ENCODE peak calls at places on chromosomes 3 and 15, in ten cellular contexts. One of them, this sample, is unnamed.

GRCh38 chr3:153293222-153293621 is 131.2 kb downstream of the RAP2B start:
- DNase-seq in PC-3: peak
- DNase-seq in A549: no peak
- DNase-seq in foreskin keratinocyte: peak
- DNase-seq in H1: no peak
- DNase-seq in right atrium auricular region: no peak
- DNase-seq in A673: no peak
- DNase-seq in vagina: no peak
- DNase-seq in endothelial cell: no peak
- DNase-seq in body of pancreas: no peak
- DNase-seq in this sample: no peak

GRCh38 chr3:38117748-38118420 is 19.0 kb downstream of the ACAA1 start:
- DNase-seq in PC-3: peak
- DNase-seq in A549: peak
- DNase-seq in foreskin keratinocyte: peak
- DNase-seq in H1: no peak
- DNase-seq in right atrium auricular region: peak
- DNase-seq in A673: peak
- DNase-seq in vagina: no peak
- DNase-seq in endothelial cell: peak
- DNase-seq in body of pancreas: peak
- DNase-seq in this sample: no peak

GRCh38 chr3:35598804-35599203 is 40.5 kb upstream of the ARPP21 start:
- DNase-seq in PC-3: no peak
- DNase-seq in A549: no peak
- DNase-seq in foreskin keratinocyte: no peak
- DNase-seq in H1: no peak
- DNase-seq in right atrium auricular region: no peak
- DNase-seq in A673: no peak
- DNase-seq in vagina: no peak
- DNase-seq in endothelial cell: no peak
- DNase-seq in body of pancreas: no peak
- DNase-seq in this sample: no peak

GRCh38 chr3:193865339-193865738 is 270.6 kb upstream of the HES1 start:
- DNase-seq in PC-3: no peak
- DNase-seq in A549: no peak
- DNase-seq in foreskin keratinocyte: no peak
- DNase-seq in H1: no peak
- DNase-seq in right atrium auricular region: no peak
- DNase-seq in A673: no peak
- DNase-seq in vagina: no peak
- DNase-seq in endothelial cell: no peak
- DNase-seq in body of pancreas: no peak
- DNase-seq in this sample: no peak

GRCh38 chr15:100983221-100983620 is 64.1 kb downstream of the LRRK1 start:
- DNase-seq in PC-3: no peak
- DNase-seq in A549: no peak
- DNase-seq in foreskin keratinocyte: no peak
- DNase-seq in H1: no peak
- DNase-seq in right atrium auricular region: no peak
- DNase-seq in A673: no peak
- DNase-seq in vagina: no peak
- DNase-seq in endothelial cell: no peak
- DNase-seq in body of pancreas: no peak
- DNase-seq in this sample: no peak

GRCh38 chr3:178302966-178303930 is 233.0 kb upstream of the KCNMB2 start:
- DNase-seq in PC-3: peak
- DNase-seq in A549: no peak
- DNase-seq in foreskin keratinocyte: no peak
- DNase-seq in H1: no peak
- DNase-seq in right atrium auricular region: no peak
- DNase-seq in A673: no peak
- DNase-seq in vagina: no peak
- DNase-seq in endothelial cell: no peak
- DNase-seq in body of pancreas: no peak
- DNase-seq in this sample: no peak

GRCh38 chr3:40452562-40452875 is 4.6 kb upstream of the RPL14 start:
- DNase-seq in PC-3: no peak
- DNase-seq in A549: no peak
- DNase-seq in foreskin keratinocyte: no peak
- DNase-seq in H1: no peak
- DNase-seq in right atrium auricular region: no peak
- DNase-seq in A673: no peak
- DNase-seq in vagina: no peak
- DNase-seq in endothelial cell: no peak
- DNase-seq in body of pancreas: no peak
- DNase-seq in this sample: no peak

GRCh38 chr3:120436523-120437050 is 14.2 kb downstream of the FSTL1 start:
- DNase-seq in PC-3: no peak
- DNase-seq in A549: no peak
- DNase-seq in foreskin keratinocyte: no peak
- DNase-seq in H1: no peak
- DNase-seq in right atrium auricular region: no peak
- DNase-seq in A673: no peak
- DNase-seq in vagina: no peak
- DNase-seq in endothelial cell: no peak
- DNase-seq in body of pancreas: no peak
- DNase-seq in this sample: peak

DNA sequence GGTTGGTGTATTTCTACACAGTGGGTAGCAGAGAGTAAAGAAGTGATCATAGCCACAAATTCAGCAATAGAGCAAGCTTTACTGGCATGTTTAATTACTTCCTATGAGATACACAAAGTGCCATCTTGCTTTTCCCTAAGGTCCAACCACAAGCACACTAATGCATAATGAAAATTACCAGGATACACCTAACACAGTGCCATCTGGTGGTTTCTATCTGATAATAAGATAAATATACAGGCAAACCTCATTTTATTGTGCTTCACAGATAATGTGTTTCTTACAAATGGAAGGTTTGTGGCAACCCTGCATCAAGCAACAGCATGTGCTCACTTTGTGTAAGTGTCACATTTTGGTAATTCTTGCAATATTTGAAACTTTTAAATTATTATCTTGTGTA is 223.0 kb downstream of the NSUN3 start:
- DNase-seq in PC-3: peak
- DNase-seq in A549: no peak
- DNase-seq in foreskin keratinocyte: peak
- DNase-seq in H1: no peak
- DNase-seq in right atrium auricular region: no peak
- DNase-seq in A673: peak
- DNase-seq in vagina: no peak
- DNase-seq in endothelial cell: no peak
- DNase-seq in body of pancreas: no peak
- DNase-seq in this sample: no peak
- TF ChIP-seq CTCF in PC-3: peak
- TF ChIP-seq CTCF in A549: peak
- TF ChIP-seq CTCF in foreskin keratinocyte: peak
- TF ChIP-seq CTCF in H1: no peak
- TF ChIP-seq CTCF in right atrium auricular region: no peak
- TF ChIP-seq CTCF in A673: peak
- TF ChIP-seq CTCF in vagina: no peak
- TF ChIP-seq CTCF in endothelial cell: no peak
- TF ChIP-seq CTCF in body of pancreas: no peak
- TF ChIP-seq CTCF in this sample: no peak

GRCh38 chr15:41930221-41930866 is 36.5 kb upstream of the SPTBN5 start:
- DNase-seq in PC-3: peak
- DNase-seq in A549: peak
- DNase-seq in foreskin keratinocyte: peak
- DNase-seq in H1: no peak
- DNase-seq in right atrium auricular region: peak
- DNase-seq in A673: peak
- DNase-seq in vagina: no peak
- DNase-seq in endothelial cell: no peak
- DNase-seq in body of pancreas: peak
- DNase-seq in this sample: peak
- TF ChIP-seq CTCF in PC-3: no peak
- TF ChIP-seq CTCF in A549: peak
- TF ChIP-seq CTCF in foreskin keratinocyte: peak
- TF ChIP-seq CTCF in H1: no peak
- TF ChIP-seq CTCF in right atrium auricular region: no peak
- TF ChIP-seq CTCF in A673: no peak
- TF ChIP-seq CTCF in vagina: no peak
- TF ChIP-seq CTCF in endothelial cell: no peak
- TF ChIP-seq CTCF in body of pancreas: peak
- TF ChIP-seq CTCF in this sample: peak

DNA sequence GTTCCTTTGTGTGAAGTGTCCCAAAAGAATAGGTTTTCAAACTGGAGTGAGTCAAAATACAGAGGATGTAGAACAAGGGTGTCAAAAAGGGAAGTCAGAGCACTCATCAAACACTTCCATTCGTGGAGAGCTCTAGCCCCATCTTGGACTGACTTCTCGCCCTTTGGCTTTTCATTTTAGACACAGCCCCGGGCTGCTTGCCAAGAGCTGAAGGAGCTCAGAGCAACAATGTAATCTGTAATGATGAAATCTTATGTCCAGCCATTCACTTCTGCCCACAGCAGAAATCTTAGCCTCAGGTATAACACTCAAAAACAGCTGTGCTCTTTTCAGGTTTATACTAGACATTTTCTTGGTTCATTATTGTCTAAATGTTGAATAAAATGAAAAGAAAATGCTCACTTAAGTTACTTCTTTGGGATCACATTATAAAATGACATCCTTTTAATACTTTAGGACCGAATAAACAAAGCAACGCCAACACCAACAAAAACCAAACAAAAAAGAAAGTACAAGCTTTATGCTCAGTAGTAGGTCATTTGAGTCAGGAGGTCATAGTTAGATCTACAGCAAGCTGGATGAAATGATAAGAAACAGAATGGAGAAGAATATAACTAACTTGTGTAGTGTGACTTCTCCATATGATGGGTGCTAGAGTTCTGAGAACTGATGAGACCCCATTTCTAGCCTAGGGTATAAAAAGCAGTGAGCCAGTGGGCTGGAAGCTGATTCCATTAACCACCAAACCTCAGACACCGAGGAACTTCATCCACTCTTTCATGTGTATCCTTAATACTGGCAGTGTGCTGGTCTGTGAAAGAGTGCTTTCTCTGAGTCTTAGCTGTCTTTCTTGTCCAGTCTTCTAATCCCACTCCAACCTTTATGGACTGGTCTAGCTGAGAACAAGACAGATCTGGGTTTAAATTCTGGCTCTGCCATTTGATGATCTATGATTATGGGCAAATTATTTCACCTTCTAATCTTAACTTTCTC is 131.8 kb upstream of the SLC7A14 start:
- DNase-seq in PC-3: peak
- DNase-seq in A549: no peak
- DNase-seq in foreskin keratinocyte: no peak
- DNase-seq in H1: no peak
- DNase-seq in right atrium auricular region: peak
- DNase-seq in A673: no peak
- DNase-seq in vagina: no peak
- DNase-seq in endothelial cell: no peak
- DNase-seq in body of pancreas: no peak
- DNase-seq in this sample: no peak
- TF ChIP-seq CTCF in PC-3: no peak
- TF ChIP-seq CTCF in A549: no peak
- TF ChIP-seq CTCF in foreskin keratinocyte: no peak
- TF ChIP-seq CTCF in H1: no peak
- TF ChIP-seq CTCF in right atrium auricular region: no peak
- TF ChIP-seq CTCF in A673: no peak
- TF ChIP-seq CTCF in vagina: no peak
- TF ChIP-seq CTCF in endothelial cell: no peak
- TF ChIP-seq CTCF in body of pancreas: no peak
- TF ChIP-seq CTCF in this sample: no peak

GRCh38 chr3:54240-54639 is 142.3 kb upstream of the CHL1 start:
- DNase-seq in PC-3: no peak
- DNase-seq in A549: no peak
- DNase-seq in foreskin keratinocyte: no peak
- DNase-seq in H1: no peak
- DNase-seq in right atrium auricular region: no peak
- DNase-seq in A673: no peak
- DNase-seq in vagina: no peak
- DNase-seq in endothelial cell: no peak
- DNase-seq in body of pancreas: no peak
- DNase-seq in this sample: no peak
- TF ChIP-seq CTCF in PC-3: no peak
- TF ChIP-seq CTCF in A549: no peak
- TF ChIP-seq CTCF in foreskin keratinocyte: no peak
- TF ChIP-seq CTCF in H1: peak
- TF ChIP-seq CTCF in right atrium auricular region: no peak
- TF ChIP-seq CTCF in A673: no peak
- TF ChIP-seq CTCF in vagina: no peak
- TF ChIP-seq CTCF in endothelial cell: no peak
- TF ChIP-seq CTCF in body of pancreas: no peak
- TF ChIP-seq CTCF in this sample: no peak

GRCh38 chr3:11655188-11655928 is 11.6 kb upstream of the VGLL4 start:
- DNase-seq in PC-3: peak
- DNase-seq in A549: peak
- DNase-seq in foreskin keratinocyte: no peak
- DNase-seq in H1: no peak
- DNase-seq in right atrium auricular region: no peak
- DNase-seq in A673: peak
- DNase-seq in vagina: peak
- DNase-seq in endothelial cell: no peak
- DNase-seq in body of pancreas: no peak
- DNase-seq in this sample: peak
- TF ChIP-seq CTCF in PC-3: peak
- TF ChIP-seq CTCF in A549: peak
- TF ChIP-seq CTCF in foreskin keratinocyte: peak
- TF ChIP-seq CTCF in H1: peak
- TF ChIP-seq CTCF in right atrium auricular region: no peak
- TF ChIP-seq CTCF in A673: peak
- TF ChIP-seq CTCF in vagina: no peak
- TF ChIP-seq CTCF in endothelial cell: no peak
- TF ChIP-seq CTCF in body of pancreas: no peak
- TF ChIP-seq CTCF in this sample: no peak

GRCh38 chr15:64907991-64908390 is 3.7 kb upstream of the ANKDD1A start:
- DNase-seq in PC-3: no peak
- DNase-seq in A549: no peak
- DNase-seq in foreskin keratinocyte: no peak
- DNase-seq in H1: no peak
- DNase-seq in right atrium auricular region: no peak
- DNase-seq in A673: no peak
- DNase-seq in vagina: no peak
- DNase-seq in endothelial cell: no peak
- DNase-seq in body of pancreas: no peak
- DNase-seq in this sample: no peak
- TF ChIP-seq CTCF in PC-3: no peak
- TF ChIP-seq CTCF in A549: no peak
- TF ChIP-seq CTCF in foreskin keratinocyte: no peak
- TF ChIP-seq CTCF in H1: no peak
- TF ChIP-seq CTCF in right atrium auricular region: no peak
- TF ChIP-seq CTCF in A673: no peak
- TF ChIP-seq CTCF in vagina: no peak
- TF ChIP-seq CTCF in endothelial cell: no peak
- TF ChIP-seq CTCF in body of pancreas: no peak
- TF ChIP-seq CTCF in this sample: no peak